ENCODE peak calls at places on chromosomes 11 and 22, in five cellular contexts. T is BJ, P is tibial nerve, Q is AG04450, R is mesendoderm. L is an unnamed sample.

GRCh38 chr11:95764267-95764898 is 25.2 kb downstream of the FAM76B start:
- DNase-seq in T (no peak), P (no peak), Q (peak; percentile 38), R (peak; percentile 49), L (no peak)

GRCh38 chr22:29765905-29766631 is 739 bp downstream of the ZMAT5 start:
- DNase-seq in T (no peak), P (no peak), Q (no peak), R (no peak), L (no peak)

GRCh38 chr11:9473408-9473807 is 12.6 kb downstream of the ZNF143 start:
- DNase-seq in T (no peak), P (no peak), Q (no peak), R (peak; percentile 35), L (no peak)

GRCh38 chr22:37169412-37169811 is 18.6 kb downstream of the C1QTNF6 start:
- DNase-seq in T (no peak), P (no peak), Q (no peak), R (no peak), L (peak; percentile 16)

GRCh38 chr11:789951-790350 is at the start of gene CEND1:
- DNase-seq in T (no peak), P (no peak), Q (no peak), R (no peak), L (no peak)

GRCh38 chr22:46251266-46251665 is 1.2 kb upstream of the CDPF1 start:
- DNase-seq in T (no peak), P (no peak), Q (no peak), R (no peak), L (no peak)

GRCh38 chr22:20149257-20150250 is 1.3 kb downstream of the CCDC188 start:
- DNase-seq in T (no peak), P (no peak), Q (no peak), R (no peak), L (no peak)

GRCh38 chr11:14018441-14018840 is 55.9 kb downstream of the SPON1 start:
- DNase-seq in T (no peak), P (no peak), Q (no peak), R (no peak), L (no peak)

GRCh38 chr11:33674035-33674814 is 26.4 kb downstream of the C11orf91 start:
- DNase-seq in T (peak; percentile 65), P (no peak), Q (peak; percentile 53), R (peak; percentile 47), L (no peak)

GRCh38 chr11:16604784-16605439 is 133.5 kb upstream of the C11orf58 start:
- DNase-seq in T (no peak), P (peak; percentile 30), Q (no peak), R (peak; percentile 71), L (peak; percentile 60)

GRCh38 chr11:44629732-44630345 is 64.4 kb downstream of the CD82 start:
- DNase-seq in T (no peak), P (no peak), Q (no peak), R (no peak), L (peak; percentile 16)

GRCh38 chr11:44561275-44561781 is 4.1 kb upstream of the CD82 start:
- DNase-seq in T (no peak), P (no peak), Q (no peak), R (no peak), L (no peak)

GRCh38 chr22:42174062-42174461 is 43.5 kb upstream of the CYP2D6 start:
- DNase-seq in T (no peak), P (no peak), Q (peak; percentile 20), R (no peak), L (no peak)